ENCODE peak calls at places on chromosomes 12 and 14, in five cellular contexts. One of them, this sample, is unnamed.

GRCh38 chr12:15001733-15002471 is 29.1 kb downstream of the PDE6H start:
- DNase-seq in A549: no peak
- DNase-seq in heart left ventricle: no peak
- DNase-seq in Peyer's patch: no peak
- DNase-seq in body of pancreas: no peak
- DNase-seq in this sample: no peak

GRCh38 chr14:48586099-48586498 is 910.7 kb upstream of the MDGA2 start:
- DNase-seq in heart left ventricle: no peak
- DNase-seq in body of pancreas: no peak
- DNase-seq in Peyer's patch: no peak
- DNase-seq in A549: no peak
- DNase-seq in this sample: no peak

GRCh38 chr14:66381765-66382164 is 104.4 kb upstream of the CCDC196 start:
- DNase-seq in Peyer's patch: no peak
- DNase-seq in heart left ventricle: no peak
- DNase-seq in A549: no peak
- DNase-seq in body of pancreas: no peak
- DNase-seq in this sample: no peak

GRCh38 chr12:117441751-117442150 is 80.3 kb upstream of the NOS1 start:
- DNase-seq in heart left ventricle: peak; percentile 56
- DNase-seq in body of pancreas: peak; percentile 36
- DNase-seq in A549: peak; percentile 16
- DNase-seq in Peyer's patch: no peak
- DNase-seq in this sample: no peak

GRCh38 chr14:86057018-86057667 is 527.2 kb downstream of the FLRT2 start:
- DNase-seq in A549: no peak
- DNase-seq in body of pancreas: no peak
- DNase-seq in Peyer's patch: no peak
- DNase-seq in heart left ventricle: no peak
- DNase-seq in this sample: peak; percentile 57

GRCh38 chr12:71045781-71046180 is 112.0 kb downstream of the TSPAN8 start:
- DNase-seq in Peyer's patch: no peak
- DNase-seq in heart left ventricle: no peak
- DNase-seq in A549: no peak
- DNase-seq in body of pancreas: peak; percentile 15
- DNase-seq in this sample: no peak

GRCh38 chr12:12704593-12705230 is 8.7 kb upstream of the GPR19 start:
- DNase-seq in A549: peak; percentile 87
- DNase-seq in Peyer's patch: no peak
- DNase-seq in heart left ventricle: peak; percentile 52
- DNase-seq in body of pancreas: peak; percentile 88
- DNase-seq in this sample: peak; percentile 87

GRCh38 chr14:61615743-61616523 is 79.4 kb upstream of the HIF1A start:
- DNase-seq in Peyer's patch: no peak
- DNase-seq in heart left ventricle: no peak
- DNase-seq in A549: no peak
- DNase-seq in body of pancreas: no peak
- DNase-seq in this sample: no peak

GRCh38 chr12:117874842-117875434 is 93.9 kb downstream of the KSR2 start:
- DNase-seq in Peyer's patch: peak; percentile 78
- DNase-seq in A549: peak; percentile 62
- DNase-seq in heart left ventricle: peak; percentile 64
- DNase-seq in body of pancreas: peak; percentile 77
- DNase-seq in this sample: peak; percentile 69

GRCh38 chr14:89418452-89418851 is 1.4 kb upstream of the FOXN3 start:
- DNase-seq in heart left ventricle: no peak
- DNase-seq in body of pancreas: no peak
- DNase-seq in A549: no peak
- DNase-seq in Peyer's patch: no peak
- DNase-seq in this sample: peak; percentile 47

GRCh38 chr12:6215932-6216494 is 15.8 kb downstream of the CD9 start:
- DNase-seq in A549: peak; percentile 98
- DNase-seq in heart left ventricle: no peak
- DNase-seq in body of pancreas: peak; percentile 92
- DNase-seq in Peyer's patch: peak; percentile 78
- DNase-seq in this sample: no peak
- TF ChIP-seq POLR2A in A549: no peak
- TF ChIP-seq POLR2A in heart left ventricle: no peak
- TF ChIP-seq POLR2A in body of pancreas: no peak
- TF ChIP-seq POLR2A in Peyer's patch: no peak
- TF ChIP-seq POLR2A in this sample: no peak

GRCh38 chr14:104751539-104752337 is 1.2 kb upstream of the SIVA1 start:
- DNase-seq in body of pancreas: no peak
- DNase-seq in heart left ventricle: no peak
- DNase-seq in A549: no peak
- DNase-seq in Peyer's patch: no peak
- DNase-seq in this sample: no peak
- TF ChIP-seq POLR2A in body of pancreas: no peak
- TF ChIP-seq POLR2A in heart left ventricle: no peak
- TF ChIP-seq POLR2A in A549: no peak
- TF ChIP-seq POLR2A in Peyer's patch: no peak
- TF ChIP-seq POLR2A in this sample: no peak

DNA sequence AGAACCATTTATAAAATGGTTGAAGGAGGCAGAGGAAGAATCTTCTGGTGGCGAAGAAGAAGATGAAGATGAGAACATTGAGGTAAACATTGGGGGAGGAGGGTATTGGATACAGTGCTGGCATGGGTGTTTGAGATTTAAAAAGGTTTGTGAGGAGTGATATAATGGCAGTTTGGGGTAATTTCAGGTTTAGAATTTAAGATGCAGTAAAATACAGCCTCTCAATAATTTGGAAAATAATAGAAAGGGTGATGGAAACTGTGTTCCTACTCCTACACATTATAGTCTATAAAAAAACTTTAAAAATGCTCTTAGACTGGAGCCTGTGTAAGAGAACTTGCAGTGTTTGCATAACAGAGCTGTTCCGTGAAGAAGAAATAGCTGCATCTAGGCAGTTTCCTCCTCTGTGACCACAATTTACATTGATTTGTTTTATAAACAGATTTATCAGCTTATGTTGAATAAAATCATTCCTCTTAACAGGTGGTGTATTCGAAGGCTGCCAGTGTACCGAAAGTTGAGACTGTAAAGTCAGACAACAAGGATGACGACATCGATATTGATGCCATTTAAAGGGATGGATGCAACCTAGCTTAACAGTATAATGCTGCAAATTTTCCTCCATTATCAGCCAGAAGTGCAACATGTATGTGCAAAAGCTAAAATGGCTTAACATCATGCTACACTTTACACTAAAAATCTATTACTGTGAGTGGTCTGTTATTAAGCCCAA is 6.6 kb downstream of the EIF5 start:
- DNase-seq in Peyer's patch: no peak
- DNase-seq in A549: no peak
- DNase-seq in body of pancreas: no peak
- DNase-seq in heart left ventricle: no peak
- DNase-seq in this sample: no peak
- TF ChIP-seq POLR2A in Peyer's patch: no peak
- TF ChIP-seq POLR2A in A549: no peak
- TF ChIP-seq POLR2A in body of pancreas: no peak
- TF ChIP-seq POLR2A in heart left ventricle: no peak
- TF ChIP-seq POLR2A in this sample: no peak

GRCh38 chr12:120528861-120529525 is at the start of gene COQ5:
- DNase-seq in body of pancreas: peak; percentile 90
- DNase-seq in Peyer's patch: peak; percentile 92
- DNase-seq in heart left ventricle: peak; percentile 93
- DNase-seq in A549: peak; percentile 74
- DNase-seq in this sample: peak; percentile 88
- TF ChIP-seq POLR2A in body of pancreas: peak; percentile 41
- TF ChIP-seq POLR2A in Peyer's patch: peak; percentile 52
- TF ChIP-seq POLR2A in heart left ventricle: peak; percentile 40
- TF ChIP-seq POLR2A in A549: peak; percentile 86
- TF ChIP-seq POLR2A in this sample: peak; percentile 82

GRCh38 chr12:101830391-101831325 is at the start of gene GNPTAB:
- DNase-seq in A549: peak; percentile 95
- DNase-seq in heart left ventricle: peak; percentile 92
- DNase-seq in Peyer's patch: peak; percentile 97
- DNase-seq in body of pancreas: peak; percentile 96
- DNase-seq in this sample: peak; percentile 95
- TF ChIP-seq POLR2A in A549: peak; percentile 76
- TF ChIP-seq POLR2A in heart left ventricle: no peak
- TF ChIP-seq POLR2A in Peyer's patch: peak; percentile 87
- TF ChIP-seq POLR2A in body of pancreas: peak; percentile 21
- TF ChIP-seq POLR2A in this sample: peak; percentile 58

DNA sequence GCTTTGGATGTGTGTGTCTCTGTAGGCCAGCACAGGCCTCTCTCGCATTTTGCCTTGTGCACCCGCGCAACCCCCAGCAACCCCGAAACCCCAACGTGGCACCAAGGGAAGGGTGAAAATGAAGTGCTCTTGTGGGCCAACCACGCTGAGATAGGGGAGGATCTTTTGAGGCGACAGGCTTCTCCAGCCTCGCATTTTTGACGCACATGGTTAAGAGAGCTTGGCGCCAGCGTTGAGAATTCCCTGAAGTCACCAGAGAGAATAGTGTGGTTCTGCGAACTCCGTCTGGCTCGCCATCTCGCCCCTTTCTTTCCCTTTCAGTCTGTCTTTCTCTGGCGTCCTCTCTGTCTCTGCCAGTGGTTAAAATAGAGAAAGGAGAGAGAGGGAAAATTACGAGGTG is 1.9 kb upstream of the TBX3 start:
- DNase-seq in A549: no peak
- DNase-seq in Peyer's patch: no peak
- DNase-seq in body of pancreas: no peak
- DNase-seq in heart left ventricle: no peak
- DNase-seq in this sample: no peak
- TF ChIP-seq POLR2A in A549: no peak
- TF ChIP-seq POLR2A in Peyer's patch: no peak
- TF ChIP-seq POLR2A in body of pancreas: no peak
- TF ChIP-seq POLR2A in heart left ventricle: no peak
- TF ChIP-seq POLR2A in this sample: no peak

GRCh38 chr12:3627336-3627735 is 125.6 kb downstream of the CRACR2A start:
- DNase-seq in heart left ventricle: no peak
- DNase-seq in Peyer's patch: no peak
- DNase-seq in A549: no peak
- DNase-seq in body of pancreas: no peak
- DNase-seq in this sample: no peak
- TF ChIP-seq POLR2A in heart left ventricle: no peak
- TF ChIP-seq POLR2A in Peyer's patch: no peak
- TF ChIP-seq POLR2A in A549: no peak
- TF ChIP-seq POLR2A in body of pancreas: no peak
- TF ChIP-seq POLR2A in this sample: no peak

DNA sequence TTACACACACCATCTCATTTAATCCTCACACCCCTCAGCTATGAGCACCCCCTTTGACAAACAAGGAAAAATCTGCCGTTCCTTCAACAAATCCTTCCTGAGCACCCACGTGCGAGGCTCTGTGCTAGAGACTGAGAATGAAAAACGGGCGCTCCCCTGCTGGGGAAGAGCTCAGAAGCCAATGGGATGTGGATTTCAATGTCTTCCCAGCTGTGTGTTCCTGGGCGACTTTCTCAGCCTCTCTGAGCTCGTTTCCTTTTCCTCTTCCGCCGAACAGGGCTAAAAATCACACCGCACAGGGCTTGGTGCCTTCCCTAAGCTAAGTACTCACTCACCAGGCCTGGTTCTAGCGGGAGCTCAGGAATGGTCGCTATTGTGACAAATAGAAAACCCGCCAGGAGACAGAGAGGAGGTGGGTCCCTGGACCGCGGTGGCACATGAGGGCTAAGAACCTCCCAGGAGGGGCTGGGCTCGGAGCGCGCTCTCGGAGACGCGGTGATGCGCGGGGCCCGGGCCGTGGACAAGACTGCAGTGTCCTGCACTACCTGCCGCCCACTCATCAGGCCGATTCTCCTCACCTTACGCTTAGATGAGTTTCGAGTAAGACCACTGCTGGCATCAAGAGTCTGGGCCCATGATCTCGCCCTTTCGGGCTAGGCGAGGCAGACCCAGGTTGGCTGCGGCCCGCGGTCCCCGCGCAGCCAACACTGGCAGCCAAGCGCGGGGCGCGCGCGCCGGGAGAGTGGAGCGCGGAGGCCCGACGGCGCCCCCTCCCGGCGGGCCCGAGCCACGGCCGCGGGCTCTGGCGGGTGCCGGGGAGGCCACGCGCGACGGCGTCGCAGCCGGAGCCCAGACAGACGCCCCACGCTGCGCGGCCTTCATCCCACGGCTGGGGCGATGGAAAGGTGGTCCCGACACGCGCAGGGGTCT is 17.0 kb downstream of the ZDHHC22 start:
- DNase-seq in heart left ventricle: peak; percentile 51
- DNase-seq in body of pancreas: peak; percentile 48
- DNase-seq in A549: no peak
- DNase-seq in Peyer's patch: peak; percentile 81
- DNase-seq in this sample: peak; percentile 63
- TF ChIP-seq POLR2A in heart left ventricle: no peak
- TF ChIP-seq POLR2A in body of pancreas: no peak
- TF ChIP-seq POLR2A in A549: peak; percentile 60
- TF ChIP-seq POLR2A in Peyer's patch: no peak
- TF ChIP-seq POLR2A in this sample: no peak

GRCh38 chr12:53199700-53200099 is 7.4 kb downstream of the ITGB7 start:
- DNase-seq in heart left ventricle: no peak
- DNase-seq in Peyer's patch: no peak
- DNase-seq in body of pancreas: no peak
- DNase-seq in A549: no peak
- DNase-seq in this sample: no peak

GRCh38 chr12:53200107-53200457 is 7.0 kb downstream of the ITGB7 start:
- DNase-seq in Peyer's patch: no peak
- DNase-seq in body of pancreas: no peak
- DNase-seq in A549: no peak
- DNase-seq in heart left ventricle: no peak
- DNase-seq in this sample: no peak

GRCh38 chr12:53201639-53202038 is 5.4 kb downstream of the ITGB7 start:
- DNase-seq in Peyer's patch: no peak
- DNase-seq in heart left ventricle: no peak
- DNase-seq in body of pancreas: no peak
- DNase-seq in A549: no peak
- DNase-seq in this sample: no peak

GRCh38 chr12:53201170-53201541 is 5.9 kb downstream of the ITGB7 start:
- DNase-seq in Peyer's patch: no peak
- DNase-seq in A549: no peak
- DNase-seq in heart left ventricle: no peak
- DNase-seq in body of pancreas: no peak
- DNase-seq in this sample: no peak

GRCh38 chr12:53200458-53201169 is 6.4 kb downstream of the ITGB7 start:
- DNase-seq in A549: no peak
- DNase-seq in body of pancreas: no peak
- DNase-seq in heart left ventricle: no peak
- DNase-seq in Peyer's patch: no peak
- DNase-seq in this sample: no peak
- TF ChIP-seq POLR2A in A549: no peak
- TF ChIP-seq POLR2A in body of pancreas: no peak
- TF ChIP-seq POLR2A in heart left ventricle: no peak
- TF ChIP-seq POLR2A in Peyer's patch: no peak
- TF ChIP-seq POLR2A in this sample: no peak